ENCODE peak calls at places on chromosomes 7 and 10, in six cellular contexts. G is AG08396, F is EH, E is NCI-H526 treated with DMSO at 0.1 percent for 48 hours, V is H54, Z is SK-N-MC. M is an unnamed sample.

GRCh38 chr10:74822583-74823089 is 3.8 kb upstream of the KAT6B start:
- DNase-seq in G (peak; percentile 65), F (peak; percentile 87), E (no peak), V (no peak), Z (no peak), M (no peak)

GRCh38 chr10:5534051-5534821 is 9.5 kb downstream of the CALML3 start:
- DNase-seq in G (no peak), F (no peak), E (no peak), V (no peak), Z (no peak), M (no peak)

GRCh38 chr10:28385748-28386507 is 83.1 kb upstream of the MPP7 start:
- DNase-seq in G (no peak), F (no peak), E (no peak), V (no peak), Z (no peak), M (no peak)

GRCh38 chr7:122628651-122629411 is 70.1 kb downstream of the RNF133 start:
- DNase-seq in G (no peak), F (no peak), E (no peak), V (no peak), Z (no peak), M (no peak)

GRCh38 chr7:98657736-98658135 is 40.7 kb downstream of the NPTX2 start:
- DNase-seq in G (no peak), F (no peak), E (no peak), V (no peak), Z (no peak), M (no peak)

GRCh38 chr7:154343778-154344412 is 291.7 kb downstream of the DPP6 start:
- DNase-seq in G (no peak), F (no peak), E (no peak), V (no peak), Z (no peak), M (no peak)

GRCh38 chr10:77909021-77909754 is 17.4 kb downstream of the DLG5 start:
- DNase-seq in G (no peak), F (no peak), E (no peak), V (no peak), Z (no peak), M (no peak)

GRCh38 chr7:6497994-6498393 is 50.2 kb upstream of the DAGLB start:
- DNase-seq in G (no peak), F (no peak), E (no peak), V (no peak), Z (no peak), M (no peak)

GRCh38 chr10:97914837-97915211 is 65.2 kb downstream of the GOLGA7B start:
- DNase-seq in G (peak; percentile 83), F (peak; percentile 61), E (peak; percentile 23), V (peak; percentile 87), Z (no peak), M (peak; percentile 76)

GRCh38 chr7:7642081-7642480 is 1.5 kb downstream of the UMAD1 start:
- DNase-seq in G (no peak), F (no peak), E (no peak), V (no peak), Z (no peak), M (no peak)

M was measured in left lobe of liver.